ENCODE peak calls at places on chromosomes 1 and 21, in six cellular contexts. X, O, N, A, L and M are unnamed samples.

GRCh38 chr1:246219508-246220030 is 287.5 kb downstream of the SMYD3 start:
- DNase-seq in X (no peak), O (no peak), N (peak; percentile 68), A (no peak), L (no peak), M (no peak)

GRCh38 chr1:212712451-212713303 is 13.0 kb upstream of the BATF3 start:
- DNase-seq in X (no peak), O (no peak), N (no peak), A (no peak), L (no peak), M (no peak)

GRCh38 chr1:206631085-206631509 is 4.2 kb upstream of the DYRK3 start:
- DNase-seq in X (peak; percentile 88), O (peak; percentile 90), N (peak; percentile 78), A (peak; percentile 58), L (peak; percentile 74), M (peak; percentile 91)

GRCh38 chr1:236141447-236142357 is 637 bp upstream of the GPR137B start:
- DNase-seq in X (no peak), O (no peak), N (no peak), A (peak; percentile 76), L (no peak), M (peak; percentile 57)

GRCh38 chr1:5985250-5985649 is 7.0 kb downstream of the NPHP4 start:
- DNase-seq in X (no peak), O (no peak), N (no peak), A (no peak), L (no peak), M (no peak)

GRCh38 chr1:9746651-9747050 is 77.1 kb downstream of the CLSTN1 start:
- DNase-seq in X (no peak), O (no peak), N (no peak), A (no peak), L (no peak), M (no peak)

GRCh38 chr1:94481473-94481933 is 60.1 kb downstream of the F3 start:
- DNase-seq in X (peak; percentile 69), O (peak; percentile 64), N (peak; percentile 62), A (peak; percentile 57), L (peak; percentile 25), M (peak; percentile 68)

GRCh38 chr1:157505481-157506272 is 46.6 kb downstream of the FCRL5 start:
- DNase-seq in X (peak; percentile 39), O (peak; percentile 63), N (peak; percentile 57), A (peak; percentile 50), L (peak; percentile 34), M (peak; percentile 27)

GRCh38 chr1:62753031-62753965 is 30.6 kb upstream of the ATG4C start:
- DNase-seq in X (no peak), O (no peak), N (no peak), A (no peak), L (no peak), M (no peak)

GRCh38 chr21:17646790-17647189 is 34.1 kb upstream of the BTG3 start:
- DNase-seq in X (no peak), O (no peak), N (no peak), A (no peak), L (no peak), M (no peak)

GRCh38 chr1:222404710-222405109 is 143.2 kb downstream of the HHIPL2 start:
- DNase-seq in X (no peak), O (no peak), N (no peak), A (no peak), L (no peak), M (no peak)

GRCh38 chr1:207423560-207424292 is 30.4 kb upstream of the CR2 start:
- DNase-seq in X (no peak), O (no peak), N (no peak), A (no peak), L (no peak), M (no peak)

GRCh38 chr1:246068113-246068512 is 439.0 kb downstream of the SMYD3 start:
- DNase-seq in X (no peak), O (no peak), N (no peak), A (no peak), L (no peak), M (no peak)

GRCh38 chr1:168104535-168104934 is 32.2 kb downstream of the GPR161 start:
- DNase-seq in X (no peak), O (no peak), N (no peak), A (no peak), L (no peak), M (no peak)

GRCh38 chr1:33060579-33061083 is 20.3 kb upstream of the AZIN2 start:
- DNase-seq in X (no peak), O (no peak), N (no peak), A (no peak), L (no peak), M (no peak)

GRCh38 chr1:35062518-35063196 is 16.5 kb upstream of the ZMYM1 start:
- DNase-seq in X (no peak), O (peak; percentile 35), N (no peak), A (peak; percentile 74), L (no peak), M (no peak)

GRCh38 chr1:8883510-8883909 is 5.0 kb upstream of the ENO1 start:
- DNase-seq in X (no peak), O (no peak), N (no peak), A (peak; percentile 39), L (no peak), M (no peak)

GRCh38 chr1:51877434-51878306 is 857 bp downstream of the NRDC start:
- DNase-seq in X (no peak), O (peak; percentile 40), N (no peak), A (no peak), L (no peak), M (peak; percentile 16)

GRCh38 chr1:43001434-43001833 is 42.8 kb upstream of the SLC2A1 start:
- DNase-seq in X (no peak), O (no peak), N (no peak), A (no peak), L (no peak), M (no peak)
- TF ChIP-seq JUND in X (no peak), O (no peak), N (no peak), A (no peak), L (no peak), M (no peak)

GRCh38 chr1:228007801-228008341 is 1.1 kb downstream of the WNT3A start:
- DNase-seq in X (no peak), O (no peak), N (no peak), A (peak; percentile 43), L (no peak), M (no peak)

GRCh38 chr1:228009828-228010775 is 3.3 kb downstream of the WNT3A start:
- DNase-seq in X (no peak), O (no peak), N (no peak), A (no peak), L (no peak), M (no peak)

GRCh38 chr1:228008391-228009115 is 1.8 kb downstream of the WNT3A start:
- DNase-seq in X (no peak), O (no peak), N (no peak), A (peak; percentile 23), L (no peak), M (no peak)

GRCh38 chr1:228010921-228011320 is 4.1 kb downstream of the WNT3A start:
- DNase-seq in X (no peak), O (no peak), N (no peak), A (no peak), L (no peak), M (no peak)

GRCh38 chr1:228009116-228009827 is 2.5 kb downstream of the WNT3A start:
- DNase-seq in X (no peak), O (no peak), N (no peak), A (peak; percentile 24), L (no peak), M (no peak)
- TF ChIP-seq JUND in X (no peak), O (no peak), N (no peak), A (no peak), L (no peak), M (no peak)

GRCh38 chr1:16146888-16147614 is 8.8 kb downstream of the EPHA2 start:
- DNase-seq in X (no peak), O (peak; percentile 72), N (peak; percentile 59), A (no peak), L (no peak), M (no peak)

GRCh38 chr1:16144325-16145029 is 11.4 kb downstream of the EPHA2 start:
- DNase-seq in X (no peak), O (peak; percentile 54), N (no peak), A (no peak), L (no peak), M (no peak)

GRCh38 chr1:16147615-16147926 is 8.3 kb downstream of the EPHA2 start:
- DNase-seq in X (no peak), O (no peak), N (no peak), A (no peak), L (no peak), M (no peak)

GRCh38 chr1:16145030-16145987 is 10.6 kb downstream of the EPHA2 start:
- DNase-seq in X (peak; percentile 89), O (no peak), N (peak; percentile 68), A (no peak), L (no peak), M (peak; percentile 62)

DNA sequence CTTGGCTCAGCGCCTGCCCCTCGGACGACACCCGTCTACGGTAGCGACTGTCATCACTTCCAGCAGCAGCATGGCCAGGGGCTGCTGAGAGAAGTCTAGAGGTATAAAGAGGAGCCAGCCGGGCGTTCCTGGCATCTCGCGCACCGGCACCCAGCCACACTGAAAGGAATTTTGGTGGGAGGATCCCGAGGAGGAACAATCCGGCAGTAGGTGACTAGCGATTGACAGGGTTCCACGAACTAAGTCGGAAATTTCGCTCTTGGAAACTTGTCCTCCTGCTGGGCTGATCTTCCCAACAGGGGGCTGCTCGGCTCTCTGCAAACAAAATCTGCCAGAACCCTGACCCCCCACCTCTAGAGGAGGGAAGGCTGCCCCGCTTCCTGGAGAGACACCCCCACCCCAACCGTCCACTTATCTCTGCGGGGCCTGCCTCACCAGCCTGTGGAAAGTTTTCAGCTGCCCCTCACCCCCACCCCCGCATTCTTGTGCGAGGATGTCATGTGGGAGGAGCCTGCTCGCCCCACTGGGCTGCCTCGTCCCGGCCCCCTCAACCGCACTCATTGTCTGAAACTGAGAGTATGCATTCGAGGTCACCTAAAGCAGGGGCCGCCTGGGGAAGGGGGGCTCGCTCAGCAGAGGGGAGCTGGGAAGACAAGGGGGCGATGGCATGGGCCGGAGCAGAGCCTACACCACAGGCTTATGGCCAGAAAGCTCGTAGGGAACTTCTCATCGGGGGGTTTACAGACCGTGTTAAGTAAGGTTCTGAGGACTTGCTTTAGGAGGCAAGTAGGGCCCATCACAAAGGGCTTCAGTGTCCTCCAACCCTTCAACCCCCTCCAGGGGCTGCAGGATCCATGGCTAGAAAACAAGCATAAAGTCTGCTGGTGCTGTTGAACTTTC is 9.6 kb downstream of the EPHA2 start:
- DNase-seq in X (no peak), O (peak; percentile 98), N (peak; percentile 90), A (peak; percentile 59), L (peak; percentile 72), M (no peak)
- TF ChIP-seq JUND in X (no peak), O (peak; percentile 95), N (peak; percentile 98), A (peak; percentile 84), L (peak; percentile 97), M (no peak)

DNA sequence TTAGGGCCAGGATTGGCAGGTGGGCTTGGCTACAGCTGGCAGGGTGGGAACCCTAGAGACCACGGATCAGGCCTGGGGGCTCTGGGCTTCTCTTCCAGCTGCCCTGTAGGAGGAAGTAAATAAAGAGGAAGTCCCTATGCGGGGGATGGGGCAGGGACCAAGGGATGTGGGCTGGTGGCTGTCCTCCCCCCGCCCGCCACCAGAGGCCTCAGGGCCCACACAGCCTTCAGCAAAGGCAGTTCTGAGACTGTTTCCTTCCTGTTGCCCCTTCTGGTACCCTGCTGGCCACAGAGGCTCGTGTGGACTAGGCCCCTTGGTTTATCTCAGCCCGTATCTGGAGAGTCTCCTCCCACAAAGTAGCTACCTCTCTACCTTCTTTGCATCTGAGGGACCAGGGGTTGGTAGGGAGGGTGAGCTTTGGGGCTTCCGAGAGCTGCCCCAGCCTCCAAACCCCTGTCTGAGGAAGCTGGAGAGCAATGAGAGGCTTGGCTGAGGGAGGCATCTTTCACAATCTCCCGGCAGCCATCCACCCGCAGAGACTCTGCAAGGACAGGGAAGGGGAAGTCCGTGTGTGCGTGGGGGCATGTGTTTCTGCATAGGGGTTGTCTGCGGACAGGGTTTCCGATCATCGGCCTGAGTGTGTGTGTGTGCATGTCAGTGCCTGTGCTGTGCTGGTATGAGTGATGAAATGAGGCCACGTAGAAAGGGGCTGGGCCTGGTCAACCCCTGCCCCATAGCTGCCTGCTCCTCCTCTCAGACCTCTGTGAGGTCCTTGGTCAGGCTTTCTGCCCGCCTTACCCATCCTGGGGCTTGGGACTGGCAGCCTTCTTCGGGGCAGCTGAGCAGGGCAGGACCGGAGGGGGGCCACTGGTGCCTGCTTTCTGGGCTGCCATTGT is 12.5 kb downstream of the RPS6KA1 start:
- DNase-seq in X (no peak), O (peak; percentile 95), N (peak; percentile 47), A (peak; percentile 73), L (no peak), M (no peak)
- TF ChIP-seq JUND in X (no peak), O (peak; percentile 43), N (no peak), A (no peak), L (no peak), M (no peak)